ENCODE peak calls at places on chromosomes 2 and 18, in eight cellular contexts. R, E, B, V, O, K, W and D are unnamed samples.

GRCh38 chr2:134603966-134604365 is 114.8 kb downstream of the TMEM163 start:
- DNase-seq in B (no peak), V (no peak), W (no peak), K (no peak), O (no peak), E (no peak), R (no peak), D (no peak)

GRCh38 chr2:218806346-218806978 is 24.5 kb downstream of the CYP27A1 start:
- DNase-seq in R (peak), W (no peak), V (peak), B (no peak), O (no peak), E (peak), K (no peak), D (peak)

GRCh38 chr2:67260348-67261277 is 136.5 kb upstream of the ETAA1 start:
- DNase-seq in V (no peak), K (no peak), W (peak), R (no peak), O (no peak), E (no peak), B (no peak), D (no peak)

GRCh38 chr2:20190862-20191713 is 33.8 kb downstream of the SDC1 start:
- DNase-seq in B (no peak), E (no peak), R (no peak), K (no peak), W (no peak), V (peak), O (no peak), D (peak)

GRCh38 chr2:211306929-211307328 is 750.5 kb downstream of the CPS1 start:
- DNase-seq in V (no peak), K (no peak), O (no peak), R (no peak), E (no peak), B (no peak), W (no peak), D (no peak)

GRCh38 chr2:164569334-164569733 is 51.9 kb downstream of the GRB14 start:
- DNase-seq in B (no peak), O (no peak), W (no peak), K (no peak), E (no peak), V (no peak), R (no peak), D (no peak)

GRCh38 chr2:164599954-164600589 is 21.2 kb downstream of the GRB14 start:
- DNase-seq in R (peak), K (peak), B (peak), V (peak), E (no peak), O (peak), W (peak), D (peak)

GRCh38 chr2:67399831-67400489 is 2.8 kb downstream of the ETAA1 start:
- DNase-seq in B (no peak), K (no peak), W (no peak), R (no peak), E (no peak), V (no peak), O (no peak), D (no peak)

GRCh38 chr2:182368446-182368845 is 58.4 kb downstream of the PDE1A start:
- DNase-seq in E (no peak), R (no peak), K (no peak), O (no peak), V (no peak), B (no peak), W (no peak), D (no peak)

GRCh38 chr2:196739031-196739430 is 60.5 kb downstream of the GTF3C3 start:
- DNase-seq in K (no peak), E (no peak), B (no peak), O (no peak), V (no peak), R (no peak), W (no peak), D (no peak)

GRCh38 chr18:24878289-24878688 is 417.9 kb downstream of the HRH4 start:
- DNase-seq in O (no peak), V (peak), K (no peak), B (peak), W (no peak), E (no peak), R (no peak), D (peak)

GRCh38 chr2:174051741-174052638 is 86.8 kb upstream of the SP3 start:
- DNase-seq in K (peak), B (peak), O (peak), R (no peak), W (no peak), E (no peak), V (peak), D (peak)

GRCh38 chr2:222038086-222038802 is 260.6 kb downstream of the PAX3 start:
- DNase-seq in R (no peak), W (no peak), V (peak), E (no peak), K (no peak), O (no peak), B (no peak), D (peak)

GRCh38 chr2:73897934-73898333 is 5.1 kb downstream of the ACTG2 start:
- DNase-seq in R (no peak), W (no peak), B (no peak), E (no peak), V (no peak), K (no peak), O (no peak), D (no peak)

GRCh38 chr18:24659837-24660720 is 199.6 kb downstream of the HRH4 start:
- DNase-seq in O (no peak), B (no peak), R (no peak), V (no peak), K (no peak), E (no peak), W (no peak), D (no peak)

GRCh38 chr2:208542465-208543041 is 136.0 kb downstream of the PTH2R start:
- DNase-seq in V (no peak), B (no peak), R (no peak), W (no peak), K (no peak), E (no peak), O (peak), D (no peak)

GRCh38 chr18:12701161-12701560 is 1.4 kb downstream of the CEP76 start:
- DNase-seq in K (no peak), O (no peak), E (no peak), B (no peak), V (no peak), R (no peak), W (no peak), D (no peak)
- TF ChIP-seq POLR2AphosphoS5 in K (no peak), O (no peak), E (no peak), B (no peak), V (no peak), R (no peak), W (no peak), D (no peak)

GRCh38 chr18:8741524-8741923 is 36.2 kb downstream of the MTCL1 start:
- DNase-seq in R (no peak), W (no peak), K (no peak), B (no peak), V (no peak), O (no peak), E (no peak), D (no peak)

GRCh38 chr18:8742382-8743361 is 37.3 kb downstream of the MTCL1 start:
- DNase-seq in V (no peak), R (peak), O (no peak), E (no peak), K (no peak), W (no peak), B (no peak), D (no peak)

GRCh38 chr18:8744656-8745055 is 39.3 kb downstream of the MTCL1 start:
- DNase-seq in B (no peak), R (no peak), K (no peak), V (no peak), O (no peak), E (no peak), W (no peak), D (no peak)

GRCh38 chr18:8745355-8746014 is 40.1 kb downstream of the MTCL1 start:
- DNase-seq in K (no peak), V (no peak), B (no peak), E (no peak), R (peak), O (no peak), W (no peak), D (no peak)

DNA sequence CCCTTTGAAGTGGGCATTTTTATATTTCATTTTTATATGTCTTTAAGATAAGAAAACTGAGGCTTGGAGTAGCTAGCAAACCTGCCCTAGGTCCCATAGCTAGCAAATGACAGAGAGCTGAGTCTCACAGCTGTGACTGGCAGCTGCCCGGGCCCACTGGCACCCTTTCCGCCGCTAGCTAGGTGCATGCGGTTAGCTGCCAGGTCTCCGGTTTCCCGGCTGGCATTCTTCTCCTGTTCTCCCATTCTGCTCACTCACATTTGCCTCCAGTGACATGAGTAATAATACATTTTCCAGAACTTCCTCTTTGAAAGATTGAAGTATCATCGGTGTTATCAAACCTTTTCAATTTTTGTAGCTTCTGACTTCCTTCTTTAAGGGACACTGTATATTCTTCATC is 38.7 kb downstream of the MTCL1 start:
- DNase-seq in V (no peak), K (no peak), R (no peak), W (no peak), E (no peak), B (no peak), O (no peak), D (no peak)
- TF ChIP-seq CTCF in V (no peak), K (no peak), R (no peak), W (no peak), E (no peak), B (no peak), O (no peak), D (no peak)

GRCh38 chr2:61822255-61822654 is 31.6 kb downstream of the FAM161A start:
- DNase-seq in B (no peak), R (no peak), O (no peak), K (no peak), V (no peak), W (no peak), E (no peak), D (no peak)

GRCh38 chr2:61811821-61812220 is 42.0 kb downstream of the FAM161A start:
- DNase-seq in K (no peak), O (no peak), E (no peak), V (no peak), B (no peak), R (no peak), W (no peak), D (no peak)

GRCh38 chr2:61814761-61815160 is 39.1 kb downstream of the FAM161A start:
- DNase-seq in W (no peak), R (no peak), E (no peak), V (no peak), O (no peak), K (no peak), B (no peak), D (no peak)

DNA sequence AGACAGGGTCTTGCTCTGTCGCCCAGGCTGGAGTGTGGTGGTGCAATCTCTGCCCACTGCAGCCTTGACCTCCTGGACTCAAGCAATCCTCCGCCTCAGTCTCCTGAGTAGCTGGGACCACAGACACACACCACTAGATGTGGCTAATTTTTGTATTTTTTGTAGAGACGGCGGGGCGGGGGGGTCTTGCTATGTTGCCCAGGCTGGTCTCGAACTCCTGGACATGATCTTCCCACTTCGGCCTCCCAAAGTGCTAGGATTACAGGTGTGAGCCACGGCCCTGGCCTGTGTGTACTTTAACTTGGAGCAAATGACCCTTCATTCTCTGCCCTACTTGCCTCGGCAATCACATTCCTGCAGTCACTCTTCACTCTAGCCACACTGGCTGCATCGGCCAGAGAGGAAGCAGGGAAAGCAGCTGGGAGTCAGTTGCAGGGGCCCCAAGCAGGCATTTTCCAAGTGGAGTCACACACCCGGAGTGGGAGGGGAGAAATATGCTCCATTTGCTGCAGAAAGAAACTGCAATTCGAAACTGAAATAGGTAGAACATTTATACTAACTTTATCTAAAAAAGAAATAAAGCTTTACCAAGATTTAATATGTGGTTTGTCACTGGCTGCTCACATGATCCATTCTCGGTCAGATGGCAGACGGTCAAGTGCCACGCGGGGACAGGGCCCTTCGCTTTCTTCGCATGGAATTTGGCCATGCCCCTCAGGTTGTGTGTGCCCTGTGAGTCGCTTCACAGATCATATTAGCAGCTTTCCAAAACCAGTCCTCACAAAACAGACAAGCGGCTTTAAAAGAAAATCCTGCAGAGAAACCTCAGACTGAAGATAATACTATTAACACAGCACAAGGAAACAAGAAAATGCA is 37.1 kb downstream of the FAM161A start:
- DNase-seq in K (no peak), R (no peak), B (no peak), O (no peak), V (no peak), W (no peak), E (no peak), D (no peak)
- TF ChIP-seq REST in K (no peak), R (no peak), B (no peak), O (no peak), V (no peak), W (no peak), E (no peak), D (no peak)

DNA sequence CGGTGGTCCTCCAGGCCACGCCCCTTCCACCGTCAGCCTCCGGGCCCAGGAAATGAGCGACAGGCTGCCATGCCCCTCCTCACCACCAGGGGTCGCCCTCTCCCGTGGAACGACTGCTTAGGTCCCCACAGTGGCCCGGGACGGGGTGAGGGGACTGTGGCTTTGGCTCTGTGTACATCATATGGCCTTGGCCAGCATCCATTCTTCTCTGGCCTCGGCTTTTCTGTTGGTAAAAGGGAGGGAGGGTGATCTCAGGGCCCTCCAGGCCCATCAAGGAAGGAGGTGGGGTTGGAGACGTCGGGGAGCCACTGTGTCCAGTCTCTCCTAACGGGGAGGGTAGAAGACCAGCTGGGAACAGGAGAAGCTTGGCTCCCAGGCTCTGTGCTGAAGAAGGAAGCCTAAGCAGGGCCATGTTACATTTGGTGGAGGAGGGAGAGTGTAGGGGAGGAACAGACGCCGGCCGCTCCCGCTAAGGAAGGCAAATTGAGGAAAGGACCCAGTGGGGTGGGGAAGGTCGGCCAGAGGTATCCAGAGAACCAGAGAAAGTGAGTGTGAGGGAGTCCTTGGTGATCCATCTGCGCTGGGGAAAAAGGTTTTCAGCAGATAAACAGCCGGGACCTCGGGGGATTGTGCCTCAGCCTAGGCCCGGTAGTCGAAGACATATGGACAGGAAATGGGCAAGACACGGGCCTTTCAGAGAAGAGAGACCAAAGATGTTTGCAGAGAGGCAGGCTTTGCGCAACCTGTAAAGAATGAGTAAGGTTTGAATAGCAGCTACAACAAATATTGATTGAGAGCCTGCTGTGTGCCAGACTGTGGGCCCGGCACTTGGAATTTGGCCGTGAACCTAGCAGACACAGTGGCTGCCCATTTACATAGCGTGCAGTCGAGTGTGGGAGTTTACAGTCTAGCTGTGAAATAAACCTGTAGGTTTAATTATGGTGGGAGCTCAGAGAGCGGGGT is 2.5 kb downstream of the SH2D6 start:
- DNase-seq in V (peak), B (peak), R (no peak), E (no peak), O (peak), W (peak), K (no peak), D (peak)
- TF ChIP-seq POLR2AphosphoS5 in V (no peak), B (no peak), R (no peak), E (no peak), O (no peak), W (peak), K (peak), D (no peak)

GRCh38 chr2:239396881-239397681 is 3.7 kb downstream of the HDAC4 start:
- DNase-seq in B (no peak), E (no peak), O (no peak), V (no peak), K (no peak), R (no peak), W (no peak), D (peak)

GRCh38 chr2:239399404-239399999 is 1.3 kb downstream of the HDAC4 start:
- DNase-seq in W (no peak), O (peak), K (no peak), R (no peak), E (no peak), B (peak), V (peak), D (no peak)

GRCh38 chr2:239400000-239400831 is 604 bp downstream of the HDAC4 start:
- DNase-seq in R (no peak), K (no peak), B (peak), O (peak), E (no peak), W (no peak), V (peak), D (no peak)

GRCh38 chr2:239397856-239398470 is 2.9 kb downstream of the HDAC4 start:
- DNase-seq in W (no peak), R (no peak), K (no peak), B (no peak), E (no peak), O (no peak), V (no peak), D (no peak)

DNA sequence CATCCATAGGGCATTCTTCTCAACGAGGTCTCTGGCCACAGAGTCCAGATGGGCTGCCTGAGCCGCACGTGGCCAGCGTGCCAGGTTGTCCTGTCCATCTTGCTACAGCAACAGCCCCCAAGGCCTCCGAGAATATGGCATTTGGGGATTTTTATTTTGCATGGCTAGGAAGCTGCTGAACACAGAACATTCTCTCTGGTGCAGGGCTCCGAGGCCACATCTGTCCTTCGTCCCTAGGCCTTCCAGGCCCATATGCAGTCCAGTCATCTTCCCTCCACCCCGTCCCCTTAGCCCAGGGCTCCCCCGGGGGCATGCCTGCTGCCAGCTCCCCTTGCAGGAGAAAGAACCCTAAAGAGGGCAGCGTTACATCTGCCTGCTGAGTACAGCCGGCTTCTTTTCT is 2.3 kb downstream of the HDAC4 start:
- DNase-seq in R (no peak), W (no peak), K (no peak), V (no peak), E (no peak), B (peak), O (no peak), D (no peak)
- TF ChIP-seq CTCF in R (no peak), W (no peak), K (peak), V (no peak), E (no peak), B (no peak), O (no peak), D (no peak)

DNA sequence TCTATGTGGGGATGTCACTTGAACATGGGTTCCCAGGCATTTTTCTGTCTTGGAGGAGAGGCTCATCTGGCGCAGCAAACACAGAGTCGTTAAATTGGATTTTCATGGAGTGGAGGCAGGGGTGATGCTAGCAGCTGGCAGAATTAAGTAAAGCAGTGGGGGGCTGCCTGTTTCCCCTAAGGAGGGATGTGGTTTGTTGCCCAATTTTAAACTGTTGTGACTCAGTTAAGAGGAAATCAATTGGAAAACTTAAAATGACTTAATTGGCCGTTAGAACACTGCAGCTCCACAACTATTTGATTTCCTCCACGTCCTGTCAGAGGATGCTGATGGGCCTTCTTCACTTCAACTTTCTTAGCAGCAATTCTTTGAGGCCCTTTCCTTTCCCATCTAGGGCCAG is 354.1 kb upstream of the ATP5MC3 start:
- DNase-seq in V (no peak), O (no peak), W (no peak), B (no peak), E (no peak), K (no peak), R (no peak), D (no peak)
- TF ChIP-seq REST in V (no peak), O (no peak), W (no peak), B (no peak), E (no peak), K (no peak), R (no peak), D (no peak)

DNA sequence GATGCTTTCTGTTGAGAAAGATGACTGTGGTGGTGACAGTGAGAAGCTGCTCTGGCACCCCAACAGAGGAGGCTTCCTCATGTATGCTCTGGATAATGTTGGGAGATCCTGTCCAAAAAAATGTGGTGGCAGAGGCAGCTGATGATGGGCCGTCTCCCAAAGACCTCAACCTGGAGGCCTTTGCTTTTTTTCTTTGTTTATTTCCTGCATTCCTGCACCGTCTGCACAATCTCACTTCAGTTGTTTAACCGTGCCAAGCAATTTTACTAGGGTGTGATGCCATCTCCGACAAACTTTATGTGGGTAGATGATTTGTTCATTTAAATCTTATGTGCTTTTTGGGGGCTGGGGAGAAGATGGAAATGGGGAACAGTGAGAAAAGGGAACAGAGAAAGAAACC is 62.2 kb upstream of the IGFBP5 start:
- DNase-seq in K (no peak), B (no peak), V (no peak), W (no peak), R (no peak), O (no peak), E (no peak), D (no peak)
- TF ChIP-seq POLR2AphosphoS5 in K (no peak), B (no peak), V (no peak), W (no peak), R (no peak), O (no peak), E (no peak), D (no peak)